ENCODE peak calls at places on chromosomes 7 and 10, in six cellular contexts. L is HCT116, O is prostate gland, R is neural progenitor cell, K is body of pancreas, J is left ventricle myocardium inferior. H is an unnamed sample.

GRCh38 chr7:17184805-17185689 is 113.4 kb upstream of the AHR start:
- DNase-seq in L (no peak), O (no peak), R (no peak), K (no peak), J (no peak), H (no peak)

GRCh38 chr7:40186586-40186985 is 51.8 kb downstream of the SUGCT start:
- DNase-seq in L (no peak), O (no peak), R (no peak), K (no peak), J (no peak), H (no peak)

GRCh38 chr7:3482147-3482921 is 181.3 kb downstream of the SDK1 start:
- DNase-seq in L (peak; percentile 18), O (no peak), R (peak; percentile 77), K (peak; percentile 56), J (no peak), H (peak; percentile 51)

GRCh38 chr10:52239771-52240170 is 74.3 kb upstream of the DKK1 start:
- DNase-seq in L (no peak), O (no peak), R (no peak), K (no peak), J (no peak), H (no peak)

GRCh38 chr7:142513221-142513955 is 235.9 kb upstream of the PRSS1 start:
- DNase-seq in L (no peak), O (no peak), R (no peak), K (no peak), J (no peak), H (no peak)

GRCh38 chr7:15839415-15840100 is 153.1 kb upstream of the MEOX2 start:
- DNase-seq in L (no peak), O (no peak), R (peak; percentile 85), K (peak; percentile 18), J (peak; percentile 78), H (peak; percentile 76)

GRCh38 chr7:74215921-74216320 is 6.1 kb downstream of the LAT2 start:
- DNase-seq in L (no peak), O (no peak), R (no peak), K (no peak), J (no peak), H (no peak)

GRCh38 chr10:43075612-43076003 is 1.3 kb upstream of the RET start:
- DNase-seq in L (peak; percentile 19), O (no peak), R (peak; percentile 39), K (no peak), J (no peak), H (no peak)

GRCh38 chr7:44401692-44402091 is 76.3 kb upstream of the CAMK2B start:
- DNase-seq in L (no peak), O (no peak), R (no peak), K (no peak), J (no peak), H (no peak)
- H3K36me3 ChIP-seq in L (no peaks in the 10 kb centered on the region), O (no peaks in the 10 kb centered on the region), R (no peaks in the 10 kb centered on the region), K (peaks cover 14% of the 10 kb centered on the region), J (peaks cover 25% of the 10 kb centered on the region), H (no peaks in the 10 kb centered on the region)

GRCh38 chr7:93354815-93355214 is 122.6 kb downstream of the VPS50 start:
- DNase-seq in L (no peak), O (no peak), R (no peak), K (no peak), J (no peak), H (no peak)
- H3K4me1 ChIP-seq in L (no peaks in the 10 kb centered on the region), O (no peaks in the 10 kb centered on the region), R (no peaks in the 10 kb centered on the region), K (no peaks in the 10 kb centered on the region), J (no peaks in the 10 kb centered on the region), H (no peaks in the 10 kb centered on the region)

GRCh38 chr10:60428387-60428737 is 38.7 kb upstream of the ANK3 start:
- DNase-seq in L (no peak), O (no peak), R (no peak), K (no peak), J (peak; percentile 16), H (peak; percentile 58)

GRCh38 chr10:60427709-60428386 is 38.2 kb upstream of the ANK3 start:
- DNase-seq in L (no peak), O (no peak), R (no peak), K (no peak), J (no peak), H (no peak)

GRCh38 chr10:60425392-60426110 is 35.9 kb upstream of the ANK3 start:
- DNase-seq in L (no peak), O (no peak), R (no peak), K (no peak), J (no peak), H (no peak)

GRCh38 chr10:60426425-60426824 is 36.8 kb upstream of the ANK3 start:
- DNase-seq in L (no peak), O (no peak), R (no peak), K (no peak), J (no peak), H (peak; percentile 90)

GRCh38 chr10:60427148-60427547 is 37.5 kb upstream of the ANK3 start:
- DNase-seq in L (no peak), O (no peak), R (no peak), K (no peak), J (no peak), H (no peak)
- H3K27ac ChIP-seq in L (no peak overlapping the region), O (no peak overlapping the region), R (no peak overlapping the region), K (no peak overlapping the region), J (no peak overlapping the region), H (no peak overlapping the region)

DNA sequence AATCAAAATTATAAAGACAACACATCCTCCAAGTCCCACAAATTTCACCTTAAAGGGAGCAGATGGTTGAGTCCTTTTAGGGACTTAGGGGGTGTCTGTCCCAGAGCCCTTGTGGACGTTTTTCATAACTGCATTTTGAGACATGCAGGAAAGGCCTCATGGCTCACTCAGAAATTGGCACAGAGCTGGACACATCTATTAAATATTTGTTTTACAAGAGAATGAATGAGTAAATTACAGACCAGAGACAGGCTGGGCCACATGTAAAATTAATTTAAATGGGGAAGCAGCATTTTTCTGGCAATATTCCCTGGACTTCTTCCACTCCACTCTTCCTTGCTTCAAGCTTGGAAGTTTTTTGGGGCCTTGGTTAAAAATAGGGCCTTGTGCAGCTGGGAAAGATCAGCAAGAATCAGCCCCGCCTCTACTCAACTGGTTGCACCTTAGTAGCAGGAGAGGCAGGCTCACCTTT is 20.0 kb downstream of the LAMB1 start:
- DNase-seq in L (no peak), O (peak; percentile 32), R (no peak), K (no peak), J (no peak), H (no peak)
- H3K36me3 ChIP-seq in L (peaks cover under 1% of the 10 kb centered on the region), O (no peaks in the 10 kb centered on the region), R (peaks cover under 1% of the 10 kb centered on the region), K (no peaks in the 10 kb centered on the region), J (peaks cover 52% of the 10 kb centered on the region), H (no peaks in the 10 kb centered on the region)

H was measured in cardiac muscle cell.